ENCODE peak calls at places on chromosomes 2 and 18, in five cellular contexts. T, D, X, H and J are unnamed samples.

GRCh38 chr2:28613616-28614501 is 118.0 kb downstream of the PLB1 start:
- DNase-seq in X (no peak), D (peak), H (no peak), T (no peak), J (no peak)

GRCh38 chr18:49135871-49136270 is 185.1 kb upstream of the SMAD7 start:
- DNase-seq in H (no peak), D (no peak), X (no peak), T (no peak), J (peak)

GRCh38 chr2:67259581-67260347 is 137.4 kb upstream of the ETAA1 start:
- DNase-seq in X (peak), H (peak), D (no peak), T (no peak), J (peak)

GRCh38 chr18:70181015-70181414 is 24.5 kb downstream of the RTTN start:
- DNase-seq in D (no peak), T (no peak), H (no peak), X (no peak), J (peak)

GRCh38 chr18:39489426-39489825 is 1923.8 kb upstream of the CELF4 start:
- DNase-seq in T (no peak), X (no peak), D (no peak), H (no peak), J (peak)

GRCh38 chr2:16650287-16651249 is 15.1 kb downstream of the CYRIA start:
- DNase-seq in T (no peak), D (no peak), H (no peak), X (no peak), J (peak)

GRCh38 chr2:73972846-73973245 is 11.9 kb upstream of the TET3 start:
- DNase-seq in T (no peak), D (no peak), H (no peak), X (no peak), J (no peak)

GRCh38 chr2:44805391-44805790 is 136.1 kb upstream of the SIX3 start:
- DNase-seq in D (no peak), T (no peak), H (no peak), X (no peak), J (no peak)

GRCh38 chr2:66013456-66013855 is 421.5 kb upstream of the MEIS1 start:
- DNase-seq in H (no peak), T (no peak), D (no peak), X (no peak), J (peak)

GRCh38 chr2:126656311-126657145 is 570 bp downstream of the GYPC start:
- DNase-seq in X (peak), H (peak), D (peak), T (no peak), J (peak)

GRCh38 chr18:80034068-80034851 is at the start of gene RBFA:
- DNase-seq in T (peak), H (peak), X (peak), D (peak), J (peak)

GRCh38 chr2:206154197-206154596 is 5.0 kb downstream of the NDUFS1 start:
- DNase-seq in H (no peak), X (no peak), T (no peak), D (no peak), J (peak)

GRCh38 chr2:203759692-203760365 is 53.4 kb downstream of the CD28 start:
- DNase-seq in D (no peak), T (no peak), H (no peak), X (no peak), J (peak)

GRCh38 chr2:86368181-86368824 is 30.9 kb upstream of the REEP1 start:
- DNase-seq in D (peak), T (no peak), H (peak), X (peak), J (peak)
- H3K4me3 ChIP-seq in D (no peak), T (peak), H (no peak), X (no peak), J (peak)

GRCh38 chr2:150545931-150546330 is 58.5 kb upstream of the RND3 start:
- DNase-seq in H (no peak), D (no peak), T (no peak), X (no peak), J (no peak)

GRCh38 chr2:150549381-150549780 is 61.9 kb upstream of the RND3 start:
- DNase-seq in T (no peak), D (no peak), X (no peak), H (no peak), J (no peak)

GRCh38 chr2:150552421-150552820 is 65.0 kb upstream of the RND3 start:
- DNase-seq in H (no peak), D (no peak), T (no peak), X (no peak), J (no peak)

GRCh38 chr2:150544731-150545130 is 57.3 kb upstream of the RND3 start:
- DNase-seq in X (no peak), T (no peak), D (no peak), H (no peak), J (no peak)

DNA sequence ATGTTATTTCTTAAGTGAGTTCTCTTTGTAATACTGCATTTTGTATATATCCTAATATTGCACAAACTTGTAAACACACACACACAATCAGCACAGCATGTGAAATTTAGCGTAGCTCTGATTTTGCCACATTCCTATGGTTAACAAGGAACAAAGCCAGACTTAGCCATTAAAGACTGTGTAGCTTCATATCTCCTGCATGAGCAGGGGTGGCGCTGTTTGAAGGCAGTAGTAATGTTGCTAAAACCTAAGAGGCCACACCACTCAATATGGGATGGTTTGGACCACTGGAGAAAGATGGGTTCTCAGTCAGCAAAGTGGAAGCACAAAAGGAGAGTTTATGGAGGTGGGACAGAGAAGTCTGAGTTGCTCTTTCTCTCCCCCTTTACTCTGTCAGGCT is 61.1 kb upstream of the RND3 start:
- DNase-seq in D (no peak), H (no peak), T (no peak), X (no peak), J (peak)
- TF ChIP-seq CTCF in D (no peak), H (no peak), T (no peak), X (peak), J (peak)

DNA sequence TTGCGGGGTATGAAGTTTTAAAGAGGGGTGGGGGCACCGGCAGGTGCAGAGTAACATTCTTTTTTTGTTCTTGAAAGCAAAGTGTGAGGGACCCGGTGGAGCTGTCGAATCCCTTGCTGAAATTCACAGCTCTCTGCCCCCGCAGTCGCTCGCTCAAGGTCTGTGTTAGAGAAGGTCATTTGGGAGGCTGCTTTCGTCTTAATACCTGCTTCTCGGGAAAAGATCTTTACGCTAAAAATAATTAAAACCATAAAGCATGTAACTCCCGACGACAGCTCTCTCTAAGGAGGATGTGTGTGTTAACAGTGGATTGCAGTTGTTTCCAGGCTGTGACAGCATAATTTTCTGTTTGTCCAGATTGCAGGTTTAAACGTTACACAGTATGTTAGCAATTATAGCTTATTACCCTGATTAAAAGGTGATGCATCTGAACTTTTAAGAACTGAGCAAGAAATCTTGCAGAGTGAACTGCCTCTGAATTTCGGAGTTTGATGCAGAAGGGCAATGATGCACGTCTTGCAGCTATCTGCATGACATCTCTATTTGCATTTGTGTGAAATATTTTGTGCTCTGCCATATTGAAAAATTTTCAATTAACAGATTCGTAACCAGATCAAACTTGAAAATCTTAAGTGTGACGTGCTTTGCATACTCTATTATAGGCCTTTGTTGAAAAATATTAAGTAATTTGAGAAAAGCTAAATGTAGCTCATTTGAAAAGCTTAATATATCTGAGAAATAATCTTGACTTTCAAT is 952 bp downstream of the RAPGEF4 start:
- DNase-seq in H (no peak), D (no peak), X (no peak), T (no peak), J (no peak)
- H3K4me3 ChIP-seq in H (peak), D (no peak), X (peak), T (peak), J (no peak)

GRCh38 chr2:100639588-100640195 is 76.9 kb downstream of the PDCL3 start:
- DNase-seq in T (no peak), D (no peak), H (no peak), X (no peak), J (no peak)
- TF ChIP-seq CTCF in T (no peak), D (no peak), H (no peak), X (no peak), J (no peak)

DNA sequence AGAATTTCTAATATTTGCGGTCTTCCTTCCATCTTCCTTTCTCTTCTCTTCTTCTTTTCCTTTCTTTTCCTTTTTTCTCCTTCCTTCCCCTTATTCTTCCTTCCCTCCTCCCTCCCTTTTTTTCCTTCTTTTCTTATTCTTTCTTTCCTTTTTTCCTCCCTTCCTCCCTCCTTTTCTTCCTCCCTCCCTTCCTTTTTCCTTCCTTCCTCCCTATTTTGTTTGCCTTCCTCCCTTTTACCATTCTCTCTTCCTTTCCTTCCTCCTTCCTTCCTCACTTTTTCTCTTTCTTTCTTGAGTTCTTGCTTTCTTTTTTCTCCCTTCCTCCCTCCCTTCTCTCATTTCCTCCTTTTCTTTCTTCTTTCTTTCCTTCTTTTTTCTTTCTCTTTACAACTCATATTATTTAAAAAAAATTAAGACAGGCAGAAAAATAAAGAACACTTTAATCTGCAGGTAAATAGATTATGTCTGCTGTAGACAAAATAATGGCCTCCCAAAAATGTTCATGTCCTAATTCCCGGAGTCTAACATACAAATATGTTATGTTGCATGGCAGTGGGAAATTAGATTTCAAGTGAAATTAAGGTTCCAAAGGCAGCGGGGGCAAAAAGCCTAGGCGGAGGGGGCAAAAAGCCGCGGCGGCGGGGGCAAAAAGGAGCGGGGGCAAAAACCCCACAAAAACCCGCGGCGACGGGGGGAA is 152.4 kb downstream of the ANKRD30BL start:
- DNase-seq in H (no peak), X (no peak), T (no peak), D (no peak), J (no peak)
- H3K4me3 ChIP-seq in H (no peak), X (peak), T (peak), D (no peak), J (peak)

GRCh38 chr2:123953848-123954247 is 71.2 kb upstream of the CNTNAP5 start:
- DNase-seq in H (no peak), T (no peak), D (no peak), X (no peak), J (peak)
- TF ChIP-seq CTCF in H (no peak), T (no peak), D (no peak), X (no peak), J (no peak)